ENCODE peak calls at places on chromosomes 1 and 21, in ten cellular contexts. X, U, F, V, H, D, T, Z, Q and I are unnamed samples.

GRCh38 chr1:15026114-15026483 is 127.4 kb upstream of the TMEM51 start:
- DNase-seq in Q (no peak), F (no peak), T (no peak), X (no peak), H (no peak), U (no peak), D (no peak), V (no peak), Z (no peak), I (no peak)

GRCh38 chr1:56709269-56709880 is 64.3 kb downstream of the PRKAA2 start:
- DNase-seq in F (peak; percentile 82), T (no peak), X (peak; percentile 29), D (peak; percentile 69), Z (peak; percentile 47), H (no peak), U (no peak), V (peak; percentile 70), Q (no peak), I (peak; percentile 57)

GRCh38 chr1:1614204-1614953 is 921 bp upstream of the MIB2 start:
- DNase-seq in F (no peak), V (peak; percentile 23), Z (no peak), H (peak; percentile 61), U (peak; percentile 71), T (peak; percentile 9), X (peak; percentile 37), D (no peak), Q (peak; percentile 39), I (no peak)

GRCh38 chr1:47681735-47682134 is 243.9 kb downstream of the FOXD2 start:
- DNase-seq in D (no peak), V (no peak), T (no peak), U (no peak), H (no peak), Z (no peak), Q (no peak), X (no peak), F (no peak), I (no peak)

GRCh38 chr1:12011998-12012397 is 7.3 kb upstream of the MIIP start:
- DNase-seq in F (no peak), D (no peak), U (no peak), X (no peak), H (no peak), Q (no peak), Z (no peak), V (no peak), T (no peak), I (no peak)

GRCh38 chr21:16402752-16403151 is 673.0 kb downstream of the USP25 start:
- DNase-seq in X (no peak), V (no peak), D (peak; percentile 55), F (no peak), H (no peak), Z (no peak), Q (no peak), T (no peak), U (no peak), I (no peak)

GRCh38 chr21:45264146-45264918 is 23.4 kb downstream of the POFUT2 start:
- DNase-seq in V (no peak), H (no peak), F (no peak), U (peak; percentile 16), X (no peak), D (no peak), Z (no peak), Q (no peak), T (no peak), I (no peak)

GRCh38 chr1:203309115-203309429 is 3.8 kb downstream of the BTG2 start:
- DNase-seq in T (no peak), V (no peak), H (no peak), D (no peak), F (no peak), Z (no peak), Q (no peak), X (no peak), U (no peak), I (no peak)

GRCh38 chr21:45833437-45833836 is 148.1 kb upstream of the COL6A1 start:
- DNase-seq in V (no peak), Z (no peak), U (no peak), X (no peak), T (no peak), D (no peak), F (no peak), Q (no peak), H (no peak), I (no peak)

GRCh38 chr1:113861641-113862040 is 9.9 kb downstream of the PTPN22 start:
- DNase-seq in D (no peak), V (no peak), Q (no peak), X (no peak), H (no peak), F (no peak), U (no peak), Z (no peak), T (no peak), I (no peak)

GRCh38 chr1:157595356-157595755 is 2.5 kb downstream of the FCRL4 start:
- DNase-seq in F (no peak), Q (no peak), X (no peak), Z (no peak), U (no peak), V (no peak), D (no peak), T (no peak), H (no peak), I (no peak)

GRCh38 chr1:15158506-15159165 is 5.1 kb downstream of the TMEM51 start:
- DNase-seq in T (no peak), V (peak; percentile 58), D (no peak), Q (no peak), F (no peak), X (peak; percentile 83), Z (no peak), U (peak; percentile 47), H (no peak), I (no peak)

GRCh38 chr21:34743831-34744230 is 75.0 kb downstream of the CLIC6 start:
- DNase-seq in Q (no peak), D (no peak), U (no peak), Z (peak; percentile 34), F (no peak), T (no peak), H (no peak), V (peak; percentile 70), X (no peak), I (no peak)

GRCh38 chr1:3992746-3993145 is 92.7 kb upstream of the C1orf174 start:
- DNase-seq in U (no peak), Z (no peak), T (no peak), V (no peak), H (no peak), X (no peak), F (no peak), D (no peak), Q (no peak), I (no peak)

GRCh38 chr1:204672482-204673216 is 12.9 kb downstream of the LRRN2 start:
- DNase-seq in X (no peak), D (no peak), Z (no peak), U (no peak), T (no peak), V (no peak), Q (no peak), F (no peak), H (no peak), I (no peak)

GRCh38 chr21:30194701-30195299 is 21.1 kb downstream of the CLDN8 start:
- DNase-seq in Q (no peak), Z (peak; percentile 4), X (no peak), U (no peak), F (peak; percentile 81), D (no peak), V (peak; percentile 18), T (peak; percentile 30), H (no peak), I (no peak)

GRCh38 chr1:23906731-23907130 is 6.4 kb downstream of the CNR2 start:
- DNase-seq in Z (no peak), Q (no peak), H (no peak), V (no peak), T (no peak), U (no peak), X (no peak), F (no peak), D (no peak), I (no peak)

GRCh38 chr21:37273911-37274690 is 7.0 kb upstream of the VPS26C start:
- DNase-seq in D (no peak), F (no peak), V (no peak), U (no peak), Q (no peak), Z (no peak), T (no peak), X (no peak), H (no peak), I (no peak)
- H3K4me3 ChIP-seq in D (no peak overlapping the region), F (peak overlapping the region; percentile 26), V (no peak overlapping the region), U (no peak overlapping the region), Q (no peak overlapping the region), Z (no peak overlapping the region), T (no peak overlapping the region), X (no peak overlapping the region), H (no peak overlapping the region), I (no peak overlapping the region)

DNA sequence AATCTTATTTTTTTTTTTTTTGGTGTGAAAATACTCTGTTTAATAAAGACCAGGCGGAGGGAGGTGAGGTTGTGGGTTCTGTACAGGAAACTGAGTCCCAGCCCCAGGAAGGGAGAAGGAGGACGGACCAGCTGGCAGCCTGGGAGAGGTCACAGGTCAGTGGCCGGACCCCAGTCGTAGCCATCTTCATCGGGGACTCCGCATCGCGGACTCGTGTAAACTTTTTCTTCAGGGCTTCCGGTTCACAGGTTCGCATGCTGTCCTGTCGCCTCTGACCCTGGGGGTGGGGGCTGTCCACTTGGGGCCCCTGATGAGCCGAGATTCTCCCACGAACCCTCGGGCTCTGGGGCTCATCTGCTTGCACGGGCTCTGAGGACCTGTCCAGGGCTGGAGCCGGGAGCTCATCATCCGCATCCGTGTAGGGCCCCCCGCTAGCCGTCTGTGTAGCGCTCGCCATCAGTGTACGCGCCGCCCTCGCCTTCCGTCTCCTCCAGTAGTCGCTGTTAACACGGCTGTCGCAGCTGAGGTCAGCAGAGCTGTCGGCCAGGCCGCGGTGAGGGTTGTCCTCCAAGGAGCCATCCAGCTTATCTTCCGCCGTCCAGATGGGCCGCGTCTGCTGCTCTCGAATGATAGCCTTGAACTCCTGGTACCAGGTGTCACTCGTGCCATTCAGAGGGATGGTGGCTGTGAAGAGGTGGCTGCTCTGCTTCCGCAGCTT is 975.7 kb upstream of the PRMT6 start:
- DNase-seq in D (no peak), Q (no peak), V (no peak), F (peak; percentile 43), Z (no peak), U (no peak), X (no peak), T (no peak), H (no peak), I (no peak)
- H3K4me3 ChIP-seq in D (no peak overlapping the region), Q (no peak overlapping the region), V (peak overlapping the region; percentile 0), F (peak overlapping the region; percentile 37), Z (no peak overlapping the region), U (no peak overlapping the region), X (no peak overlapping the region), T (no peak overlapping the region), H (no peak overlapping the region), I (no peak overlapping the region)

DNA sequence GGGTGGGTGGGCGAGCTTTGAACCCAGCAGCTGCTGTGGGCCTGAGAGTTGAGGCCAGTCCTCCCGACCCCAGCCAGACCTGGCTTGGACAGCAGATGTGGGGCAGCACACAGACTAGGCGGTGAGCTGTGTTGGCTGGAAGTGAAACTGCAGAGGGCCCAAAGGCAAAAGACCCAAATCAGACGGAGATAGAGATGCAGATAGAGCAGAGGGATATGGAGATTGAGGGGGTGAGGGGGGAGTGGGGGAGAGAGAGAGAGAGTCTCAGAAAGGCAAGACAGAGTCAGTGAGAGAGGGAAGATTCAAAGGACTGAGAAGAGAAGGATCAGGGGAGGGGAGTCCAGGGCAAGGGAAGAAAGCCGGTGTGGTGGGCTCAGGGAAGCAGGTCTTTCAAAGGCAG is 17.0 kb upstream of the POU3F1 start:
- DNase-seq in Z (no peak), V (no peak), D (no peak), X (no peak), Q (no peak), T (no peak), U (no peak), H (no peak), F (peak; percentile 47), I (no peak)
- H3K4me3 ChIP-seq in Z (no peak overlapping the region), V (no peak overlapping the region), D (no peak overlapping the region), X (no peak overlapping the region), Q (no peak overlapping the region), T (no peak overlapping the region), U (no peak overlapping the region), H (no peak overlapping the region), F (no peak overlapping the region), I (no peak overlapping the region)

GRCh38 chr1:160767417-160768294 is 28.3 kb upstream of the LY9 start:
- DNase-seq in V (no peak), D (no peak), X (no peak), Z (no peak), T (no peak), Q (no peak), H (no peak), F (no peak), U (no peak), I (no peak)
- H3K4me3 ChIP-seq in V (no peak overlapping the region), D (no peak overlapping the region), X (no peak overlapping the region), Z (no peak overlapping the region), T (peak overlapping the region; percentile 23), Q (peak overlapping the region; percentile 31), H (no peak overlapping the region), F (no peak overlapping the region), U (no peak overlapping the region), I (peak overlapping the region; percentile 16)